ENCODE peak calls at places on chromosomes 13 and 19, in ten cellular contexts. C, Z, D, S, R, M, G, B, T and U are unnamed samples.

GRCh38 chr19:14078406-14078805 is 5.8 kb downstream of the MISP3 start:
- DNase-seq in C (no peak), Z (no peak), D (no peak), S (no peak), R (peak; percentile 85), M (no peak), G (no peak), B (no peak), T (no peak), U (peak; percentile 56)

GRCh38 chr19:18439025-18439909 is 1.3 kb upstream of the ISYNA1 start:
- DNase-seq in C (no peak), Z (peak; percentile 50), D (no peak), S (no peak), R (peak; percentile 93), M (no peak), G (peak; percentile 45), B (no peak), T (peak; percentile 58), U (peak; percentile 54)

GRCh38 chr13:46866150-46866549 is 30.7 kb downstream of the HTR2A start:
- DNase-seq in C (peak; percentile 8), Z (peak; percentile 48), D (peak; percentile 15), S (no peak), R (no peak), M (peak; percentile 35), G (no peak), B (peak; percentile 20), T (peak; percentile 42), U (peak; percentile 68)

GRCh38 chr19:12495002-12495802 is 10.6 kb upstream of the ZNF709 start:
- DNase-seq in C (peak; percentile 83), Z (peak; percentile 85), D (peak; percentile 92), S (peak; percentile 92), R (peak; percentile 97), M (peak; percentile 96), G (peak; percentile 79), B (peak; percentile 78), T (peak; percentile 69), U (peak; percentile 74)

GRCh38 chr13:65959305-65959704 is 1270.8 kb downstream of the PCDH9 start:
- DNase-seq in C (no peak), Z (peak; percentile 88), D (no peak), S (no peak), R (no peak), M (no peak), G (peak; percentile 97), B (no peak), T (peak; percentile 1), U (no peak)

GRCh38 chr19:38557205-38557799 is 60.5 kb downstream of the MAP4K1 start:
- DNase-seq in C (no peak), Z (peak; percentile 27), D (no peak), S (peak; percentile 66), R (peak; percentile 55), M (no peak), G (no peak), B (no peak), T (no peak), U (no peak)

GRCh38 chr13:23644527-23644926 is 74.3 kb downstream of the TNFRSF19 start:
- DNase-seq in C (no peak), Z (no peak), D (no peak), S (no peak), R (no peak), M (no peak), G (peak; percentile 8), B (peak; percentile 74), T (peak; percentile 18), U (no peak)

GRCh38 chr13:51317262-51317661 is 22.2 kb upstream of the SERPINE3 start:
- DNase-seq in C (no peak), Z (peak; percentile 76), D (no peak), S (no peak), R (peak; percentile 88), M (no peak), G (peak; percentile 48), B (peak; percentile 81), T (peak; percentile 31), U (peak; percentile 92)

GRCh38 chr13:48784906-48785555 is 131.3 kb downstream of the CYSLTR2 start:
- DNase-seq in C (no peak), Z (no peak), D (no peak), S (no peak), R (no peak), M (no peak), G (no peak), B (no peak), T (peak; percentile 55), U (no peak)

GRCh38 chr13:48780713-48781341 is 127.1 kb downstream of the CYSLTR2 start:
- DNase-seq in C (no peak), Z (no peak), D (no peak), S (no peak), R (no peak), M (no peak), G (no peak), B (no peak), T (no peak), U (no peak)

GRCh38 chr13:48783831-48784230 is 130.1 kb downstream of the CYSLTR2 start:
- DNase-seq in C (no peak), Z (no peak), D (no peak), S (no peak), R (no peak), M (no peak), G (no peak), B (no peak), T (no peak), U (no peak)

GRCh38 chr13:48782429-48782840 is 128.7 kb downstream of the CYSLTR2 start:
- DNase-seq in C (no peak), Z (peak; percentile 34), D (no peak), S (no peak), R (no peak), M (no peak), G (no peak), B (no peak), T (no peak), U (no peak)

DNA sequence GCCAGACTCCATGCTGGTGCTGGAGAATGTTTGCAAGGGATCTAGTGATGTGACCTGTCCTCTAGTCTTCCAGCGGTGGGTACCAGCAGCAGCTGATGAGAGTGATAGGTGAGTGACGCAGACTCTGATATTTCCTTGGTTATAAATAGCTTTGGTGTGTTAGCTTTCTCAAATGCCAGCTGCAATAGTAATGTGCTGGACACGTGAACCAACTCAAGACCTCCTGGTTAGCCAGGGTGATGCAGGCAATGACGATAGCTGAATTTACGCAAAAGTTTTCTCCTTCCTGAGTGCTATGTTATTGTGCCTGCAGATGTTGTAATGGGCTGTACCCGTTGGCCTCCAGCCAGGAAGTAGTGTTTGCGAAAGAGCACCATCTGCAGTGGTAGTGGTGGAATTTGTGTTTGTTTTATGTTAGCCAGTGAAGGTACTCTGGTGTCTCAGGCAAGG is 129.5 kb downstream of the CYSLTR2 start:
- DNase-seq in C (no peak), Z (peak; percentile 60), D (peak; percentile 58), S (no peak), R (no peak), M (peak; percentile 79), G (peak; percentile 97), B (peak; percentile 94), T (peak; percentile 98), U (peak; percentile 100)
- TF ChIP-seq CTCF in C (no peak), Z (no peak), D (no peak), S (no peak), R (peak; percentile 18), M (no peak), G (peak; percentile 32), B (no peak), T (no peak), U (peak; percentile 19)

GRCh38 chr13:103324641-103325040 is 258.4 kb upstream of the SLC10A2 start:
- DNase-seq in C (no peak), Z (no peak), D (no peak), S (no peak), R (no peak), M (no peak), G (no peak), B (no peak), T (no peak), U (no peak)

GRCh38 chr13:103325675-103326074 is 259.5 kb upstream of the SLC10A2 start:
- DNase-seq in C (no peak), Z (no peak), D (no peak), S (no peak), R (no peak), M (no peak), G (no peak), B (no peak), T (no peak), U (no peak)

DNA sequence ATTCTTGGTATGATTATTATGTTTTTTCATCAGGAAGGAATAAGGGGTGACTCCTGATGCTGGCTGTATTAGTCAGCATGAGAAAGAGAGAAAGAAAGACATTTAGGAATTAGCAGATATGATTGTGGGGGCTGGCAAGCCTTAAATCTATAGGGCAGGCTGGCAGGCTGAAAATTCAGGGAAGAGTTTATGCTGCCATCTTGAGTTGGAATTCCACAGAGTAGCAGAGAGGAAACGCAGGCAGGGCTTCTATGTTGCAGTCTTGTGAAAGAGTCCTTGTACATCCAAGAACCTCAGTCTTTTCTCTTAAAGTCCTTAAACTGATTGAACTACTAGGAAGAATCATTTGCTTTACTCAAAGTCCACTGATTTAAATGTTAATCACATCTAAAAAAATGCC is 262.7 kb upstream of the SLC10A2 start:
- DNase-seq in C (no peak), Z (no peak), D (no peak), S (no peak), R (no peak), M (no peak), G (no peak), B (no peak), T (no peak), U (no peak)
- TF ChIP-seq CTCF in C (no peak), Z (no peak), D (no peak), S (no peak), R (no peak), M (no peak), G (no peak), B (no peak), T (no peak), U (no peak)

DNA sequence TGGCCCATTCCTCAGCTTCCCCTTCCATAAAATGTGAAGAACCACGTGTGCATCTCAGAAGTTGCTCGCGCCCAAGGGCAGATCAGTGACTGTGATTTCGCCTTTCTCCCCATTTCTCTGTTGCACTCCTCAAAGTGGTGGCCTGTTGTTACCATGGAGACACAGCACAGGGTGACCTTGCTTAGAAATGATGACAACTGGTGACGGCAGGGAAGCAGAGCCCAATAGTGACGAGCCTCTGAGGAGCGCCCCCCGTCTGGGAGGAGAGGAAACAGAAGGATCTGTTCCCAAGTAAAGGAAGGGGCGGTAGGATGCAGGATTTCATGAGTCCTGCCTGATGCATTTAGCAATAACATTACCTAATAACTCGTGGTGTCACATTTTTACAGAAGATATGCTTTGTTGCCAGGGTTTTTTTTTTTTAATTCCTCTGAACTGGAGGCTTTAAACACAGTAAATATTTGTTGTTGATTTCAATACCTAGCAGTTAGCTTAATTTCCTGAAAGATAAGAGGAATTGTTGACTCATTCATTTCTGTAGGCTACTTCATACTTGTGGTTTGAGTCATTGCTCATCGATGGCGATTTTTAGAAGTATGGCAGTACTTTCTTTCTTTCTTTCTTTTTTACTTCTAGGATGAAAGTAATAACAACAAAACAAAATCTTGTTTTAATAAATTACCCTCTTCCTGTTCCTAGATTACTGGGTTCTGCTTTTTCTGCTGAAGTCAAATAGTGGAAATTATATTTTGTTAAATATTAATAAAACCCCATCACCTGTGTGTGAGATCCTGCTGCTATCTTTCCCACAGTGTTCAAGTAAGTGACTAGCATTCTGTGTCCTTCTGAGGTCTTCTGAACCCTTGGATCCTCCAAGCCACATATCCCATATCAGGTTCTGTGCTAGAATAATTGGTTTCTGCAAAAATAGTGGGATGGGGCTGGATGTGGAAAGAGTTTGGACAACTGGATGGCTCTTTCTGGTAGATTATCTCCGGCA is 36.0 kb downstream of the MBNL2 start:
- DNase-seq in C (no peak), Z (peak; percentile 82), D (peak; percentile 79), S (peak; percentile 43), R (peak; percentile 86), M (peak; percentile 69), G (peak; percentile 90), B (peak; percentile 89), T (peak; percentile 88), U (peak; percentile 88)
- TF ChIP-seq CTCF in C (no peak), Z (peak; percentile 39), D (no peak), S (no peak), R (no peak), M (no peak), G (peak; percentile 69), B (peak; percentile 20), T (peak; percentile 37), U (peak; percentile 23)

GRCh38 chr19:41265376-41266153 is 1.4 kb downstream of the HNRNPUL1 start:
- DNase-seq in C (peak; percentile 25), Z (peak; percentile 12), D (no peak), S (peak; percentile 32), R (no peak), M (no peak), G (no peak), B (peak; percentile 28), T (peak; percentile 34), U (peak; percentile 25)

GRCh38 chr19:41264581-41265375 is 606 bp downstream of the HNRNPUL1 start:
- DNase-seq in C (peak; percentile 57), Z (peak; percentile 46), D (peak; percentile 58), S (peak; percentile 64), R (no peak), M (peak; percentile 38), G (no peak), B (peak; percentile 14), T (peak; percentile 44), U (peak; percentile 39)

GRCh38 chr19:41261474-41262190 is 2.5 kb upstream of the HNRNPUL1 start:
- DNase-seq in C (no peak), Z (no peak), D (no peak), S (no peak), R (no peak), M (no peak), G (no peak), B (no peak), T (no peak), U (no peak)

GRCh38 chr19:41263042-41263849 is 926 bp upstream of the HNRNPUL1 start:
- DNase-seq in C (peak; percentile 61), Z (peak; percentile 37), D (peak; percentile 64), S (peak; percentile 73), R (peak; percentile 86), M (peak; percentile 72), G (peak; percentile 82), B (peak; percentile 64), T (peak; percentile 81), U (peak; percentile 90)

DNA sequence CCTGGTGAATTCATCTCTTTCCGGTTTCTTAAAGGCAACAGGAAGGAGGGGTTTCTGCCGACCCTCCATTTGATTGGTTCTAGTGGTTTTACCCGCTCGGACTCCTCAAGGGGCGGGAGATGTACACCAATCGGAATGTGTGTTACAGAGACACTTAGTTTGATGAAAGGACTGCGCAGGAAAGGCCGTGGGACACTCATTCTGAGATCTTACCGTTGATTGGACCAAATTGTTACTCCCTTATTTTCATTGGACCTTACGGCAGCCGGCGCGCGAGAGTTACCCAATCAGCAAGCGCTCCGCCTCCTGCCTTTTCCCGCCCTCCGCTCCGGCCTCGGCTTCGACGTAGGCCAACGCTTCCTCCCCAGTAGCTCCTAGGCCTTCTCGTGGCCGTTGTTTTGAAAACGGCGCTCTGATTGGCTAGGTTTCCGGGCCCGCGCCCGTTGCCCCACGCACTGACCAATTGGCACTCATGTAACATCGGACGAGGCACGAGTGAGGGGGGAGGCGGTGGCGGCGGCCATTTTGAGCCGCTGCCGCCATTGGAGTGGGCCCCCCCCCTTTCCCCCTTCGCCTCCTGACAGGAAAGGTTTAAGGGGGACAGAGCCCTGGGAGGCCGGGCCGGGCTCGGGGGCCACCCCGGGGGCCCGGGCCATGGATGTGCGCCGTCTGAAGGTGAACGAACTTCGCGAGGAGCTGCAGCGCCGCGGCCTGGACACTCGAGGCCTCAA is at the start of gene HNRNPUL1:
- DNase-seq in C (peak; percentile 99), Z (peak; percentile 99), D (peak; percentile 97), S (peak; percentile 100), R (peak; percentile 99), M (peak; percentile 99), G (peak; percentile 100), B (peak; percentile 100), T (peak; percentile 100), U (peak; percentile 100)
- TF ChIP-seq CTCF in C (no peak), Z (peak; percentile 31), D (peak; percentile 31), S (peak; percentile 27), R (peak; percentile 13), M (peak; percentile 23), G (peak; percentile 64), B (peak; percentile 32), T (peak; percentile 24), U (no peak)